ENCODE peak calls at places on chromosomes 3 and 15, in four cellular contexts. L is ovary, M is EL, K is cardiac septum. O is an unnamed sample.

GRCh38 chr3:131091768-131092167 is 65.1 kb downstream of the NEK11 start:
- DNase-seq in M (peak; percentile 25), L (no peak), K (no peak), O (peak; percentile 27)

GRCh38 chr15:90095521-90095959 is 6.7 kb downstream of the IDH2 start:
- DNase-seq in K (peak; percentile 33), L (no peak), M (no peak), O (no peak)

GRCh38 chr15:31303434-31304073 is 23.1 kb upstream of the KLF13 start:
- DNase-seq in L (no peak), M (no peak), K (no peak), O (no peak)

GRCh38 chr15:59062985-59063384 is 42.0 kb upstream of the CCNB2 start:
- DNase-seq in K (no peak), L (no peak), M (no peak), O (no peak)

GRCh38 chr3:112894258-112894657 is 47.6 kb upstream of the CD200R1L start:
- DNase-seq in K (no peak), M (peak; percentile 24), L (no peak), O (peak; percentile 34)

GRCh38 chr3:175338775-175339535 is 479.8 kb downstream of the NAALADL2 start:
- DNase-seq in L (no peak), K (no peak), M (peak; percentile 80), O (peak; percentile 66)

GRCh38 chr15:71572452-71573053 is 237.8 kb upstream of the NR2E3 start:
- DNase-seq in L (no peak), M (no peak), K (no peak), O (peak; percentile 21)

GRCh38 chr3:10944866-10945265 is 47.7 kb upstream of the SLC6A1 start:
- DNase-seq in L (no peak), M (no peak), K (no peak), O (no peak)

GRCh38 chr3:64361962-64362735 is 136.9 kb upstream of the PRICKLE2 start:
- DNase-seq in L (no peak), M (no peak), K (no peak), O (no peak)

GRCh38 chr15:79644091-79644490 is 212.0 kb downstream of the MINAR1 start:
- DNase-seq in M (peak; percentile 86), K (no peak), L (no peak), O (peak; percentile 87)

GRCh38 chr3:159711560-159712333 is 276.9 kb upstream of the IL12A start:
- DNase-seq in L (no peak), K (peak; percentile 77), M (peak; percentile 89), O (peak; percentile 92)

GRCh38 chr3:134376786-134377431 is 2.7 kb upstream of the AMOTL2 start:
- DNase-seq in K (peak; percentile 70), L (no peak), M (no peak), O (no peak)

GRCh38 chr3:142929890-142930289 is 33.6 kb downstream of the PAQR9 start:
- DNase-seq in M (no peak), K (no peak), L (no peak), O (no peak)

GRCh38 chr15:82146990-82147461 is 101.2 kb upstream of the MEX3B start:
- DNase-seq in M (peak; percentile 87), L (no peak), K (no peak), O (peak; percentile 93)

GRCh38 chr3:50297384-50297775 is 1.8 kb downstream of the HYAL3 start:
- DNase-seq in L (peak; percentile 63), K (no peak), M (no peak), O (no peak)

GRCh38 chr15:81163961-81164800 is 30.1 kb downstream of the CFAP161 start:
- DNase-seq in L (no peak), K (no peak), M (no peak), O (no peak)

GRCh38 chr3:46082849-46083248 is 55.6 kb upstream of the XCR1 start:
- DNase-seq in K (no peak), L (no peak), M (no peak), O (no peak)

GRCh38 chr15:35756588-35756987 is 210.6 kb upstream of the DPH6 start:
- DNase-seq in L (no peak), M (no peak), K (no peak), O (no peak)

GRCh38 chr3:183911087-183911486 is 26.4 kb upstream of the PARL start:
- DNase-seq in M (no peak), L (no peak), K (no peak), O (no peak)

GRCh38 chr3:126827121-126827520 is 123.1 kb downstream of the CHCHD6 start:
- DNase-seq in M (no peak), K (no peak), L (no peak), O (no peak)

GRCh38 chr15:34436956-34437442 is 609 bp downstream of the GOLGA8A start:
- DNase-seq in L (peak; percentile 59), M (peak; percentile 42), K (no peak), O (peak; percentile 44)

GRCh38 chr3:94076055-94076454 is 13.2 kb downstream of the NSUN3 start:
- DNase-seq in K (no peak), L (no peak), M (peak; percentile 32), O (peak; percentile 47)

O was measured in ELR.